ENCODE peak calls at places on chromosome 9, in nine cellular contexts. One of them, this sample, is unnamed.

GRCh38 chr9:28801144-28801799 is 1228.0 kb upstream of the C9orf72 start:
- DNase-seq in NCI-H1417: no peak
- DNase-seq in stimulated activated CD4-positive, alpha-beta T cell treated with anti-CD3 and anti-CD28 coated beads, Interleukin-4, amount 100 ng/mL, for 48 hours: no peak
- DNase-seq in NB4: no peak
- DNase-seq in fibroblast of lung: peak
- DNase-seq in GM06990: no peak
- DNase-seq in PC-9: no peak
- DNase-seq in mucosa of gallbladder: no peak
- DNase-seq in T-helper 17 cell: no peak
- DNase-seq in this sample: no peak

GRCh38 chr9:136057236-136058151 is 37.6 kb downstream of the NACC2 start:
- DNase-seq in NCI-H1417: no peak
- DNase-seq in stimulated activated CD4-positive, alpha-beta T cell treated with anti-CD3 and anti-CD28 coated beads, Interleukin-4, amount 100 ng/mL, for 48 hours: no peak
- DNase-seq in NB4: no peak
- DNase-seq in fibroblast of lung: no peak
- DNase-seq in GM06990: peak
- DNase-seq in PC-9: no peak
- DNase-seq in mucosa of gallbladder: no peak
- DNase-seq in T-helper 17 cell: no peak
- DNase-seq in this sample: no peak

GRCh38 chr9:134976403-134976802 is 58.7 kb upstream of the FCN1 start:
- DNase-seq in NCI-H1417: no peak
- DNase-seq in stimulated activated CD4-positive, alpha-beta T cell treated with anti-CD3 and anti-CD28 coated beads, Interleukin-4, amount 100 ng/mL, for 48 hours: no peak
- DNase-seq in NB4: no peak
- DNase-seq in fibroblast of lung: no peak
- DNase-seq in GM06990: no peak
- DNase-seq in PC-9: no peak
- DNase-seq in mucosa of gallbladder: no peak
- DNase-seq in T-helper 17 cell: no peak
- DNase-seq in this sample: no peak

GRCh38 chr9:80836013-80836412 is 853.3 kb downstream of the TLE1 start:
- DNase-seq in NCI-H1417: no peak
- DNase-seq in stimulated activated CD4-positive, alpha-beta T cell treated with anti-CD3 and anti-CD28 coated beads, Interleukin-4, amount 100 ng/mL, for 48 hours: no peak
- DNase-seq in NB4: no peak
- DNase-seq in fibroblast of lung: no peak
- DNase-seq in GM06990: no peak
- DNase-seq in PC-9: peak
- DNase-seq in mucosa of gallbladder: no peak
- DNase-seq in T-helper 17 cell: no peak
- DNase-seq in this sample: no peak

GRCh38 chr9:126613656-126614055 is at the start of gene LMX1B:
- DNase-seq in NCI-H1417: peak
- DNase-seq in stimulated activated CD4-positive, alpha-beta T cell treated with anti-CD3 and anti-CD28 coated beads, Interleukin-4, amount 100 ng/mL, for 48 hours: no peak
- DNase-seq in NB4: no peak
- DNase-seq in fibroblast of lung: peak
- DNase-seq in GM06990: no peak
- DNase-seq in PC-9: no peak
- DNase-seq in mucosa of gallbladder: no peak
- DNase-seq in T-helper 17 cell: no peak
- DNase-seq in this sample: peak

GRCh38 chr9:138048184-138048583 is 170.6 kb downstream of the CACNA1B start:
- DNase-seq in NCI-H1417: no peak
- DNase-seq in stimulated activated CD4-positive, alpha-beta T cell treated with anti-CD3 and anti-CD28 coated beads, Interleukin-4, amount 100 ng/mL, for 48 hours: no peak
- DNase-seq in NB4: peak
- DNase-seq in fibroblast of lung: no peak
- DNase-seq in GM06990: no peak
- DNase-seq in PC-9: no peak
- DNase-seq in mucosa of gallbladder: no peak
- DNase-seq in T-helper 17 cell: no peak
- DNase-seq in this sample: no peak

GRCh38 chr9:113521693-113522260 is 58.2 kb downstream of the RGS3 start:
- DNase-seq in NCI-H1417: no peak
- DNase-seq in stimulated activated CD4-positive, alpha-beta T cell treated with anti-CD3 and anti-CD28 coated beads, Interleukin-4, amount 100 ng/mL, for 48 hours: no peak
- DNase-seq in NB4: no peak
- DNase-seq in fibroblast of lung: no peak
- DNase-seq in GM06990: no peak
- DNase-seq in PC-9: no peak
- DNase-seq in mucosa of gallbladder: no peak
- DNase-seq in T-helper 17 cell: no peak
- DNase-seq in this sample: peak

GRCh38 chr9:78236511-78236950 is 656 bp downstream of the CEP78 start:
- DNase-seq in NCI-H1417: peak
- DNase-seq in stimulated activated CD4-positive, alpha-beta T cell treated with anti-CD3 and anti-CD28 coated beads, Interleukin-4, amount 100 ng/mL, for 48 hours: no peak
- DNase-seq in NB4: no peak
- DNase-seq in fibroblast of lung: peak
- DNase-seq in GM06990: no peak
- DNase-seq in PC-9: no peak
- DNase-seq in mucosa of gallbladder: no peak
- DNase-seq in T-helper 17 cell: no peak
- DNase-seq in this sample: peak

GRCh38 chr9:127405344-127406125 is 8.6 kb downstream of the SLC2A8 start:
- DNase-seq in NCI-H1417: no peak
- DNase-seq in stimulated activated CD4-positive, alpha-beta T cell treated with anti-CD3 and anti-CD28 coated beads, Interleukin-4, amount 100 ng/mL, for 48 hours: no peak
- DNase-seq in NB4: no peak
- DNase-seq in fibroblast of lung: no peak
- DNase-seq in GM06990: no peak
- DNase-seq in PC-9: no peak
- DNase-seq in mucosa of gallbladder: no peak
- DNase-seq in T-helper 17 cell: no peak
- DNase-seq in this sample: no peak

GRCh38 chr9:33942471-33943083 is 106.1 kb downstream of the UBAP2 start:
- DNase-seq in NCI-H1417: no peak
- DNase-seq in stimulated activated CD4-positive, alpha-beta T cell treated with anti-CD3 and anti-CD28 coated beads, Interleukin-4, amount 100 ng/mL, for 48 hours: no peak
- DNase-seq in NB4: no peak
- DNase-seq in fibroblast of lung: peak
- DNase-seq in GM06990: no peak
- DNase-seq in PC-9: peak
- DNase-seq in mucosa of gallbladder: no peak
- DNase-seq in T-helper 17 cell: no peak
- DNase-seq in this sample: no peak

GRCh38 chr9:116883676-116884075 is 196.6 kb downstream of the TRIM32 start:
- DNase-seq in NCI-H1417: no peak
- DNase-seq in stimulated activated CD4-positive, alpha-beta T cell treated with anti-CD3 and anti-CD28 coated beads, Interleukin-4, amount 100 ng/mL, for 48 hours: no peak
- DNase-seq in NB4: no peak
- DNase-seq in fibroblast of lung: no peak
- DNase-seq in GM06990: no peak
- DNase-seq in PC-9: no peak
- DNase-seq in mucosa of gallbladder: no peak
- DNase-seq in T-helper 17 cell: no peak
- DNase-seq in this sample: no peak

GRCh38 chr9:114223564-114224246 is 68.4 kb downstream of the COL27A1 start:
- DNase-seq in NCI-H1417: no peak
- DNase-seq in stimulated activated CD4-positive, alpha-beta T cell treated with anti-CD3 and anti-CD28 coated beads, Interleukin-4, amount 100 ng/mL, for 48 hours: no peak
- DNase-seq in NB4: peak
- DNase-seq in fibroblast of lung: peak
- DNase-seq in GM06990: no peak
- DNase-seq in PC-9: peak
- DNase-seq in mucosa of gallbladder: no peak
- DNase-seq in T-helper 17 cell: no peak
- DNase-seq in this sample: no peak

GRCh38 chr9:24516463-24516862 is 29.2 kb downstream of the IZUMO3 start:
- DNase-seq in NCI-H1417: no peak
- DNase-seq in stimulated activated CD4-positive, alpha-beta T cell treated with anti-CD3 and anti-CD28 coated beads, Interleukin-4, amount 100 ng/mL, for 48 hours: no peak
- DNase-seq in NB4: no peak
- DNase-seq in fibroblast of lung: no peak
- DNase-seq in GM06990: no peak
- DNase-seq in PC-9: no peak
- DNase-seq in mucosa of gallbladder: no peak
- DNase-seq in T-helper 17 cell: no peak
- DNase-seq in this sample: no peak

GRCh38 chr9:136694163-136694864 is 7.1 kb upstream of the AGPAT2 start:
- DNase-seq in NCI-H1417: peak
- DNase-seq in stimulated activated CD4-positive, alpha-beta T cell treated with anti-CD3 and anti-CD28 coated beads, Interleukin-4, amount 100 ng/mL, for 48 hours: peak
- DNase-seq in NB4: peak
- DNase-seq in fibroblast of lung: no peak
- DNase-seq in GM06990: no peak
- DNase-seq in PC-9: no peak
- DNase-seq in mucosa of gallbladder: no peak
- DNase-seq in T-helper 17 cell: no peak
- DNase-seq in this sample: peak

GRCh38 chr9:124126571-124127289 is 115.2 kb downstream of the LHX2 start:
- DNase-seq in NCI-H1417: peak
- DNase-seq in stimulated activated CD4-positive, alpha-beta T cell treated with anti-CD3 and anti-CD28 coated beads, Interleukin-4, amount 100 ng/mL, for 48 hours: peak
- DNase-seq in NB4: peak
- DNase-seq in fibroblast of lung: peak
- DNase-seq in GM06990: peak
- DNase-seq in PC-9: peak
- DNase-seq in mucosa of gallbladder: peak
- DNase-seq in T-helper 17 cell: peak
- DNase-seq in this sample: peak

GRCh38 chr9:109793196-109793595 is 13.2 kb downstream of the PALM2AKAP2 start:
- DNase-seq in NCI-H1417: no peak
- DNase-seq in stimulated activated CD4-positive, alpha-beta T cell treated with anti-CD3 and anti-CD28 coated beads, Interleukin-4, amount 100 ng/mL, for 48 hours: no peak
- DNase-seq in NB4: no peak
- DNase-seq in fibroblast of lung: peak
- DNase-seq in GM06990: no peak
- DNase-seq in PC-9: peak
- DNase-seq in mucosa of gallbladder: no peak
- DNase-seq in T-helper 17 cell: no peak
- DNase-seq in this sample: no peak

GRCh38 chr9:129895376-129896268 is 60.4 kb downstream of the USP20 start:
- DNase-seq in NCI-H1417: no peak
- DNase-seq in stimulated activated CD4-positive, alpha-beta T cell treated with anti-CD3 and anti-CD28 coated beads, Interleukin-4, amount 100 ng/mL, for 48 hours: peak
- DNase-seq in NB4: no peak
- DNase-seq in fibroblast of lung: no peak
- DNase-seq in GM06990: no peak
- DNase-seq in PC-9: no peak
- DNase-seq in mucosa of gallbladder: no peak
- DNase-seq in T-helper 17 cell: peak
- DNase-seq in this sample: no peak